ENCODE peak calls at places on chromosomes 16 and 17, in eight cellular contexts. M is brain microvascular endothelial cell, L is heart right ventricle, Q is fibroblast of lung, D is AG10803, T is right atrium auricular region, I is tibial artery, J is fibroblast of mammary gland. S is an unnamed sample.

GRCh38 chr16:61820398-61820797 is 215.8 kb downstream of the CDH8 start:
- DNase-seq in L (no peak), J (no peak), T (no peak), Q (no peak), I (no peak), D (no peak), M (peak), S (no peak)

GRCh38 chr16:30949655-30950515 is 1.0 kb downstream of the ORAI3 start:
- DNase-seq in I (peak), J (peak), D (peak), L (peak), Q (peak), T (peak), M (peak), S (no peak)

GRCh38 chr17:41383690-41384089 is 1.6 kb upstream of the KRT34 start:
- DNase-seq in M (no peak), I (no peak), T (no peak), D (no peak), L (no peak), J (no peak), Q (no peak), S (no peak)

GRCh38 chr16:24156777-24157176 is 99.4 kb upstream of the CACNG3 start:
- DNase-seq in I (no peak), J (no peak), M (no peak), D (no peak), T (no peak), L (no peak), Q (no peak), S (no peak)

GRCh38 chr16:1331712-1332617 is 1.5 kb upstream of the BAIAP3 start:
- DNase-seq in T (peak), M (peak), I (no peak), D (peak), L (peak), J (peak), Q (peak), S (no peak)

GRCh38 chr16:70481929-70482536 is 27.6 kb downstream of the FCSK start:
- DNase-seq in M (no peak), D (peak), J (peak), I (no peak), T (no peak), Q (no peak), L (no peak), S (peak)

GRCh38 chr17:18059283-18059682 is 20.1 kb downstream of the GID4 start:
- DNase-seq in Q (no peak), J (no peak), L (no peak), D (no peak), T (no peak), M (no peak), I (no peak), S (no peak)

GRCh38 chr17:36731091-36731490 is 129.7 kb downstream of the MRM1 start:
- DNase-seq in D (no peak), T (no peak), Q (no peak), L (no peak), J (no peak), M (no peak), I (no peak), S (no peak)

GRCh38 chr17:6303664-6304063 is 131.3 kb downstream of the AIPL1 start:
- DNase-seq in T (no peak), I (no peak), D (peak), Q (peak), M (peak), J (no peak), L (peak), S (no peak)

GRCh38 chr17:83177611-83178532 is 98.5 kb downstream of the METRNL start:
- DNase-seq in M (no peak), L (no peak), I (no peak), Q (no peak), J (no peak), T (peak), D (no peak), S (no peak)

GRCh38 chr16:65975049-65975708 is 391.3 kb upstream of the CDH5 start:
- DNase-seq in D (peak), L (no peak), Q (peak), J (peak), I (no peak), M (peak), T (no peak), S (peak)

GRCh38 chr17:27756467-27757371 is 43.6 kb downstream of the NOS2 start:
- DNase-seq in M (peak), I (peak), T (no peak), J (peak), L (peak), Q (peak), D (peak), S (no peak)

GRCh38 chr17:40866838-40867237 is at the start of gene KRT12:
- DNase-seq in I (no peak), T (no peak), J (no peak), M (no peak), Q (no peak), D (no peak), L (no peak), S (no peak)

DNA sequence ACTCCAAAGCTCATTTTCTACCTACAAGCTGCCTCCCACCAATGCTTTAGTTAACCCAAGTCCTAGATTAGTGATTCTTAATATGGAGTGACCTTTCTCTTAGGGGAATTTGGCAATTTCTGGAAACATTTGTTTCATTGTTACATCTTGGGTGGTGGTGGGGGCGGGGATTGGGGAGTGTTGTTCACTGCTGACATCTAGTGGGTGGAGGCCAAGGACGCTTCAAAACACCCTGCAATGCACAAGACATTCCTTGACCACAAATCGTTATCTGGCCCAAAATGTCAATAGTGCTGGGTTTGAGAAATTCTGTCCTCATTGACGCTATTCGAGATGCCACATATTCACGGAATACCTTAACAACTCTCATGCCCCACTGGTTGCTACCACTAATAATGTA is 282.9 kb downstream of the RBFOX1 start:
- DNase-seq in M (no peak), D (no peak), T (no peak), I (no peak), J (no peak), L (no peak), Q (no peak), S (no peak)
- TF ChIP-seq CTCF in M (no peak), D (no peak), T (no peak), I (no peak), J (no peak), L (no peak), Q (no peak), S (no peak)

GRCh38 chr16:67277999-67278772 is 1.1 kb upstream of the PLEKHG4 start:
- DNase-seq in T (no peak), I (peak), M (peak), D (peak), Q (peak), J (peak), L (no peak), S (peak)

GRCh38 chr16:67278773-67279295 is 498 bp upstream of the PLEKHG4 start:
- DNase-seq in T (no peak), M (no peak), L (no peak), J (peak), I (no peak), D (no peak), Q (no peak), S (no peak)

GRCh38 chr16:67279296-67280089 is at the start of gene PLEKHG4:
- DNase-seq in Q (peak), I (peak), D (peak), T (no peak), M (peak), L (peak), J (peak), S (no peak)

GRCh38 chr16:67280090-67281015 is 1.0 kb downstream of the PLEKHG4 start:
- DNase-seq in J (no peak), I (no peak), M (no peak), Q (no peak), T (no peak), L (no peak), D (no peak), S (no peak)

GRCh38 chr16:67277294-67277998 is 1.9 kb upstream of the PLEKHG4 start:
- DNase-seq in Q (peak), I (peak), T (peak), J (peak), D (peak), M (peak), L (no peak), S (peak)
- H3K4me3 ChIP-seq in Q (peak), I (no peak), T (no peak), J (peak), D (peak), M (peak), L (no peak), S (no peak)

DNA sequence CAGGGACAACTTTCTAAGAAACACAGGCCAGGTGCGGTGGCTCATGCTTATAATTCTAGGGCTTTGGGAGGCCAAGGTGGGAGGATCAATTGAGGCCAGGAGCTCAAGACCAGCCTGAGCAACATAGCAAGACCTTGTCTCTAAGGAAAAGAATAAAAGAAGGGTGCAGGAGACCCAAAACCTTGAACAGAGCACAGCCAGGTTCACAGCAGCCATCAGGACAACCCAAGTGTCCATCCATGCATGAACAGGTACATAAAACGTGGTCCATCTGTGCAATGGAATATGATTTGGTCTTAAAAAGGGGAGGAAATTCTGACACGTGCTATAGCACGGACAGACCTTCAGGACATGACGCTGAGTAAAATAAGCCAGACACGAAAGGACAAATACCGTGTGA is 91.0 kb downstream of the PGS1 start:
- DNase-seq in I (no peak), M (no peak), Q (no peak), T (no peak), L (no peak), D (no peak), J (no peak), S (no peak)
- TF ChIP-seq CTCF in I (no peak), M (no peak), Q (no peak), T (no peak), L (no peak), D (no peak), J (no peak), S (no peak)

DNA sequence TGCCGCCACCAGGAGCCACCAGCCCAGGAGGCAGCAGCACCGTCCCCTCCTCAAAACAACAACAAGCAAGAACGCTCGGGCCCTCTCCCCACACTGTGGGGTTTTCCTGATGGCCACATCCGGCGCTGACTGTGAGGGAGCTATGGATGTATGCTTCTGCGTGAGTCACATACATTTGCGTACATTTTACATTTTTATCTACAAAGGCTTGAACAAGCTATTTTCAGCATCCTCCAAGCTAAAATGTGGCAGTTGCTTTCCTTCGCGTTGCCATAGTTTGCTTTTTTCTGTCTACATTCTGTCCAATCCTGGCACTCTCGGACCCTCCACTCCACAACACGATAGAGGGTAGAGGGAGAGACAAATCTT is 2.0 kb upstream of the ABR start:
- DNase-seq in M (peak), I (no peak), D (no peak), T (no peak), Q (peak), J (no peak), L (no peak), S (no peak)
- H3K4me3 ChIP-seq in M (no peak), I (no peak), D (no peak), T (no peak), Q (no peak), J (no peak), L (no peak), S (no peak)

GRCh38 chr16:78705694-78706093 is 606.2 kb downstream of the WWOX start:
- DNase-seq in D (peak), Q (peak), M (peak), T (no peak), I (no peak), J (peak), L (no peak), S (no peak)
- TF ChIP-seq CTCF in D (peak), Q (peak), M (peak), T (no peak), I (no peak), J (peak), L (no peak), S (no peak)

GRCh38 chr17:80377798-80378197 is 37.2 kb upstream of the ENDOV start:
- DNase-seq in I (no peak), Q (no peak), M (no peak), J (no peak), D (no peak), L (no peak), T (no peak), S (no peak)

GRCh38 chr17:80374039-80374731 is 40.8 kb upstream of the ENDOV start:
- DNase-seq in M (no peak), Q (no peak), L (no peak), I (no peak), T (no peak), D (no peak), J (no peak), S (no peak)

GRCh38 chr17:80375186-80375585 is 39.8 kb upstream of the ENDOV start:
- DNase-seq in L (no peak), Q (no peak), T (no peak), J (no peak), I (no peak), D (no peak), M (no peak), S (no peak)

GRCh38 chr17:80374732-80375118 is 40.2 kb upstream of the ENDOV start:
- DNase-seq in T (no peak), L (no peak), D (no peak), Q (no peak), I (no peak), J (no peak), M (no peak), S (no peak)

GRCh38 chr17:80376531-80376930 is 38.4 kb upstream of the ENDOV start:
- DNase-seq in D (no peak), I (no peak), Q (no peak), L (no peak), J (no peak), M (no peak), T (no peak), S (no peak)
- H3K4me3 ChIP-seq in D (no peak), I (no peak), Q (no peak), L (no peak), J (no peak), M (no peak), T (no peak), S (no peak)

GRCh38 chr17:38453951-38454421 is 25.7 kb downstream of the ARHGAP23 start:
- DNase-seq in I (no peak), Q (peak), D (peak), T (no peak), J (peak), M (no peak), L (peak), S (no peak)
- TF ChIP-seq CTCF in I (no peak), Q (no peak), D (no peak), T (no peak), J (no peak), M (no peak), L (no peak), S (no peak)